ENCODE peak calls at places on chromosome 1, in six cellular contexts. T, D, I, R, B and F are unnamed samples.

GRCh38 chr1:26315874-26316850 is 1.6 kb upstream of the CD52 start:
- DNase-seq in T (no peak), D (no peak), I (no peak), R (no peak), B (no peak), F (no peak)

GRCh38 chr1:223212441-223212840 is 69.4 kb upstream of the TLR5 start:
- DNase-seq in T (no peak), D (no peak), I (no peak), R (no peak), B (no peak), F (no peak)

GRCh38 chr1:201845331-201846083 is 16.6 kb downstream of the IPO9 start:
- DNase-seq in T (peak; percentile 68), D (no peak), I (no peak), R (no peak), B (no peak), F (no peak)

GRCh38 chr1:37995773-37996379 is 6.1 kb upstream of the SF3A3 start:
- DNase-seq in T (peak; percentile 97), D (peak; percentile 32), I (peak; percentile 74), R (no peak), B (peak; percentile 73), F (peak; percentile 75)

GRCh38 chr1:75233302-75233929 is 99.2 kb downstream of the LHX8 start:
- DNase-seq in T (peak; percentile 15), D (no peak), I (no peak), R (no peak), B (no peak), F (no peak)

GRCh38 chr1:2443285-2444137 is 31.1 kb upstream of the PEX10 start:
- DNase-seq in T (no peak), D (no peak), I (no peak), R (no peak), B (no peak), F (no peak)

GRCh38 chr1:111275079-111275478 is 15.6 kb upstream of the CHIA start:
- DNase-seq in T (peak; percentile 96), D (no peak), I (peak; percentile 9), R (no peak), B (peak; percentile 25), F (no peak)

GRCh38 chr1:107771377-107771776 is 193.6 kb downstream of the VAV3 start:
- DNase-seq in T (no peak), D (no peak), I (no peak), R (no peak), B (no peak), F (no peak)

GRCh38 chr1:25800538-25801377 is 765 bp downstream of the SELENON start:
- DNase-seq in T (no peak), D (no peak), I (no peak), R (no peak), B (no peak), F (no peak)

GRCh38 chr1:5938068-5938740 is 54.0 kb downstream of the NPHP4 start:
- DNase-seq in T (peak; percentile 40), D (no peak), I (no peak), R (no peak), B (no peak), F (no peak)

GRCh38 chr1:246117066-246117791 is 389.9 kb downstream of the SMYD3 start:
- DNase-seq in T (peak; percentile 62), D (no peak), I (peak; percentile 9), R (no peak), B (no peak), F (no peak)

GRCh38 chr1:215082532-215083407 is at the start of gene KCNK2:
- DNase-seq in T (peak; percentile 56), D (no peak), I (no peak), R (no peak), B (peak; percentile 57), F (no peak)

GRCh38 chr1:5279127-5279526 is 624.7 kb downstream of the AJAP1 start:
- DNase-seq in T (no peak), D (no peak), I (no peak), R (no peak), B (no peak), F (no peak)

GRCh38 chr1:153805042-153805745 is 30.0 kb downstream of the SLC27A3 start:
- DNase-seq in T (peak; percentile 95), D (no peak), I (peak; percentile 68), R (peak; percentile 37), B (no peak), F (no peak)

GRCh38 chr1:153801028-153801625 is 25.9 kb downstream of the SLC27A3 start:
- DNase-seq in T (no peak), D (no peak), I (no peak), R (no peak), B (no peak), F (no peak)

GRCh38 chr1:153804112-153804511 is 28.9 kb downstream of the SLC27A3 start:
- DNase-seq in T (no peak), D (no peak), I (no peak), R (no peak), B (no peak), F (no peak)

GRCh38 chr1:153801786-153802697 is 26.8 kb downstream of the SLC27A3 start:
- DNase-seq in T (peak; percentile 5), D (no peak), I (no peak), R (no peak), B (no peak), F (no peak)

DNA sequence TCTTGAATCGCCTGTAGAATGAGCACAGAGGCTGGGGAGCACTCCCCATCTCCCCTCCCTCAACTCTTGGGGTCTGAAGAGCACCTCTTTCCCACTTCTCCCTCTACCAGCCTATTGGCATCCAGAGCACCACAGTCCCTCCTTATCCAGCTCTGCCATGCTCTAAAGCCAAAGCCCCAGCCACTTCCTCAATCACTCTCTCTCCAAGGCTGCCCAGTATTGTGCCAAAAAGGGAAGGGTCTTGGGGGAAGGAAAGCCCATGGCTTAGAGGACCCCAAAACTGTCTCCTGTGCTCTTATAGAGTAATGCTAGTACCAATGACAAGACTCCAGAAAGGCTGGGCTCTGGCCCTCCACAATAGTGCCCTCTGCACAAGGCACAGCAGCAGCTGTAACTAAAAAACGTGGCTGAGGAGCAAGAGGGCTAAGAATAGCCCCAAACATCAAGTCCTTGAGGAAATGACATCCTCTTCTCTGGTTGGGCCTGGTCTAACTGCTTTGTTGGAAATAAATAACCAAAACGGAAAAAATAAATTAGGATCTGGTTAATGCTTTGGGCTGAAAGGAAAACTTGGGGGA is 28.4 kb downstream of the SLC27A3 start:
- DNase-seq in T (no peak), D (no peak), I (no peak), R (no peak), B (no peak), F (no peak)
- TF ChIP-seq CTCF in T (no peak), D (no peak), I (no peak), R (no peak), B (no peak), F (no peak)

GRCh38 chr1:233959971-233960710 is 55.7 kb downstream of the SLC35F3 start:
- DNase-seq in T (no peak), D (no peak), I (no peak), R (no peak), B (no peak), F (no peak)
- TF ChIP-seq CTCF in T (no peak), D (no peak), I (no peak), R (no peak), B (no peak), F (no peak)

GRCh38 chr1:237681210-237681609 is 209.5 kb downstream of the ZP4 start:
- DNase-seq in T (no peak), D (no peak), I (no peak), R (no peak), B (no peak), F (no peak)

GRCh38 chr1:237672748-237673147 is 218.0 kb downstream of the ZP4 start:
- DNase-seq in T (no peak), D (no peak), I (no peak), R (no peak), B (no peak), F (no peak)

GRCh38 chr1:237679687-237680086 is 211.0 kb downstream of the ZP4 start:
- DNase-seq in T (no peak), D (no peak), I (no peak), R (no peak), B (no peak), F (no peak)

GRCh38 chr1:237677979-237678378 is 212.7 kb downstream of the ZP4 start:
- DNase-seq in T (peak; percentile 25), D (no peak), I (no peak), R (no peak), B (no peak), F (no peak)
- TF ChIP-seq CTCF in T (peak; percentile 10), D (no peak), I (peak; percentile 23), R (no peak), B (no peak), F (no peak)

GRCh38 chr1:170150921-170151320 is 5.2 kb downstream of the NTMT2 start:
- DNase-seq in T (no peak), D (no peak), I (no peak), R (no peak), B (no peak), F (no peak)
- TF ChIP-seq CTCF in T (no peak), D (no peak), I (no peak), R (no peak), B (no peak), F (no peak)

GRCh38 chr1:204274441-204274840 is 60.7 kb upstream of the GOLT1A start:
- DNase-seq in T (no peak), D (no peak), I (no peak), R (no peak), B (no peak), F (no peak)

GRCh38 chr1:204278254-204278653 is 64.5 kb upstream of the GOLT1A start:
- DNase-seq in T (no peak), D (no peak), I (no peak), R (no peak), B (no peak), F (no peak)

GRCh38 chr1:204271970-204272369 is 58.2 kb upstream of the GOLT1A start:
- DNase-seq in T (no peak), D (no peak), I (no peak), R (no peak), B (no peak), F (no peak)

GRCh38 chr1:204278973-204279372 is 65.2 kb upstream of the GOLT1A start:
- DNase-seq in T (no peak), D (no peak), I (no peak), R (no peak), B (no peak), F (no peak)

DNA sequence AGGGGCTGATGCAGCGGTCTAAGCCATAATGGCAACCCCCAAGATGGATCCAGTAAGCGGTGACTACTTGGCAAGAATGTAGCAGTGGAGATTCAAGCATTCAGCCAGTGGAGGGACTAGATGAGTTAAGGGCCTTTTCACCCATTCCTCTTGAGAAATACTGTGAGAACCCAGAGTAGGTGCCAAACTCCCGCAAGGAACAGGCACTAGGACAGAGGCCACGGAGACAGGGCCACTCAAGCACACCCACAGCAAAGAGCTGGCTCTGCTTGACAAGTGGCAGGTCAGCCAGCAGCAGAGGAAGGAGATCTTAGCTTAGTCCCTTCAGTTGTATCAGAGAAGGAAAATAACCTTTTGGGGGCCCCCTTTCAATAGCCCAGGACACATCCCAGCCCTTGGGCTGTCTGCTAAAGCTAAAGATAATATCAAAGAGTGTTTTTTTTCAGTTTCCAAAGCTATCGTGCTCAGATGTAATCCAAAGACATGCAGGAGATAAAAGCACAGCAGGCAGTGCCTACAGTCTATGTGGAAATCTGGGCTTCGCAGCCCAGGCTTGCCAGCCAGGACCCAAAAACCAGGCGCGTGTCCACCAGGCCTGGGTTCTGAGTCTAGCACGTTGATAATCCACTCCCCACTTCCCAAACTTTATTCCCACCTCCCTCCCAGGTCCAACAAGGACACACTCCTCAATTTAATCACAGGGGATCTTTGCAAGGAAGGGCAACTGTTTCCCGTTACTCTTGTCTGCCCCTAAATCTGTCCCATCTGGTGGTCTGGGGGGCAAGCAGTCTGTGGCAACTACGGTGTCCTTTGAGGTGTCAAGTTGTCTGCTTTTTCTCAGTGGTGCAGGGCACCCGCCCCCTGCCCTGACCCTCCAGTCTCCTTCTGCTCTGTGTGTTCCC is 62.2 kb upstream of the GOLT1A start:
- DNase-seq in T (no peak), D (no peak), I (no peak), R (no peak), B (no peak), F (no peak)
- TF ChIP-seq CTCF in T (no peak), D (no peak), I (no peak), R (no peak), B (no peak), F (no peak)

GRCh38 chr1:228293816-228294500 is 86.1 kb downstream of the OBSCN start:
- DNase-seq in T (no peak), D (no peak), I (no peak), R (no peak), B (no peak), F (no peak)
- TF ChIP-seq CTCF in T (no peak), D (no peak), I (no peak), R (no peak), B (no peak), F (no peak)